ENCODE peak calls at places on chromosomes 13 and 19, in six cellular contexts. P is adrenal gland, B is activated T-cell treated with anti-CD3 and anti-CD28 coated beads for 1 hour, V is EH, G is lung microvascular endothelial cell, I is AG09319. U is an unnamed sample.

GRCh38 chr13:81610613-81611012 is 1269.7 kb upstream of the SPRY2 start:
- DNase-seq in P (no peak), B (no peak), V (no peak), G (no peak), I (no peak), U (no peak)

GRCh38 chr19:38868551-38868950 is 9.5 kb downstream of the RINL start:
- DNase-seq in P (no peak), B (no peak), V (no peak), G (no peak), I (no peak), U (no peak)

GRCh38 chr19:48121909-48122371 is 11.3 kb upstream of the PLA2G4C start:
- DNase-seq in P (peak), B (no peak), V (peak), G (peak), I (no peak), U (no peak)

GRCh38 chr13:43229506-43229905 is 206.1 kb downstream of the DNAJC15 start:
- DNase-seq in P (no peak), B (no peak), V (peak), G (peak), I (peak), U (no peak)

GRCh38 chr19:41930926-41931592 is 2.8 kb upstream of the ERFL start:
- DNase-seq in P (no peak), B (no peak), V (no peak), G (no peak), I (no peak), U (peak)

GRCh38 chr13:95155093-95155492 is 146.2 kb downstream of the ABCC4 start:
- DNase-seq in P (no peak), B (no peak), V (peak), G (peak), I (no peak), U (no peak)

GRCh38 chr13:39317284-39317683 is 279.0 kb downstream of the NHLRC3 start:
- DNase-seq in P (peak), B (no peak), V (peak), G (peak), I (no peak), U (no peak)

GRCh38 chr19:31127132-31127967 is 221.9 kb downstream of the TSHZ3 start:
- DNase-seq in P (no peak), B (no peak), V (peak), G (no peak), I (peak), U (no peak)

GRCh38 chr13:110262944-110263343 is 44.0 kb downstream of the COL4A1 start:
- DNase-seq in P (peak), B (no peak), V (no peak), G (no peak), I (no peak), U (no peak)

GRCh38 chr19:35144600-35145436 is 1.8 kb downstream of the FXYD7 start:
- DNase-seq in P (no peak), B (no peak), V (no peak), G (no peak), I (no peak), U (no peak)

GRCh38 chr13:97583884-97584497 is 150.0 kb downstream of the RAP2A start:
- DNase-seq in P (no peak), B (no peak), V (no peak), G (no peak), I (no peak), U (no peak)

GRCh38 chr19:48102870-48103751 is 7.5 kb downstream of the PLA2G4C start:
- DNase-seq in P (peak), B (peak), V (peak), G (peak), I (no peak), U (no peak)

GRCh38 chr13:28558126-28558525 is 63.2 kb upstream of the FLT1 start:
- DNase-seq in P (no peak), B (no peak), V (peak), G (peak), I (peak), U (no peak)

GRCh38 chr19:39506944-39507714 is 7.8 kb upstream of the SELENOV start:
- DNase-seq in P (peak), B (peak), V (peak), G (peak), I (no peak), U (peak)

GRCh38 chr19:55353803-55354697 is 469 bp downstream of the COX6B2 start:
- DNase-seq in P (peak), B (peak), V (peak), G (peak), I (no peak), U (peak)

GRCh38 chr19:45160870-45161714 is at the start of gene NKPD1:
- DNase-seq in P (no peak), B (no peak), V (no peak), G (no peak), I (no peak), U (no peak)

GRCh38 chr13:73440296-73440895 is 381.6 kb downstream of the KLF5 start:
- DNase-seq in P (no peak), B (no peak), V (no peak), G (no peak), I (no peak), U (no peak)

GRCh38 chr13:97224544-97225324 is 2.6 kb downstream of the MBNL2 start:
- DNase-seq in P (no peak), B (no peak), V (peak), G (peak), I (no peak), U (no peak)

GRCh38 chr13:67857581-67858310 is 627.6 kb upstream of the PCDH9 start:
- DNase-seq in P (peak), B (no peak), V (no peak), G (no peak), I (no peak), U (no peak)

GRCh38 chr13:40550130-40550529 is 116.3 kb downstream of the FOXO1 start:
- DNase-seq in P (no peak), B (no peak), V (peak), G (no peak), I (no peak), U (no peak)

GRCh38 chr13:112346173-112346898 is 29.8 kb upstream of the SPACA7 start:
- DNase-seq in P (peak), B (no peak), V (no peak), G (no peak), I (no peak), U (no peak)

GRCh38 chr13:97283888-97284287 is 61.8 kb downstream of the MBNL2 start:
- DNase-seq in P (no peak), B (no peak), V (no peak), G (no peak), I (no peak), U (no peak)

GRCh38 chr13:98482476-98483444 is 94.1 kb downstream of the STK24 start:
- DNase-seq in P (peak), B (no peak), V (peak), G (peak), I (peak), U (no peak)

GRCh38 chr13:112791662-112792440 is 102.0 kb downstream of the ATP11A start:
- DNase-seq in P (no peak), B (no peak), V (no peak), G (no peak), I (no peak), U (no peak)

GRCh38 chr19:32012886-32013635 is 332.3 kb upstream of the ZNF507 start:
- DNase-seq in P (no peak), B (no peak), V (no peak), G (no peak), I (no peak), U (no peak)

GRCh38 chr13:46062190-46062589 is 9.6 kb upstream of the ZC3H13 start:
- DNase-seq in P (peak), B (no peak), V (peak), G (peak), I (no peak), U (no peak)

U was measured in naive thymus-derived CD8-positive, alpha-beta T cell.